ENCODE peak calls at places on chromosomes 3 and 15, in six cellular contexts. D, Z, C, J, I and B are unnamed samples. For H3K27me3 and H3K4me1, the result is how much of the 10 kb centered on the place peaks cover.

GRCh38 chr3:159839561-159840379 is 148.9 kb upstream of the IL12A start:
- DNase-seq in C (no peak), J (no peak), I (no peak), D (peak), Z (no peak), B (no peak)

GRCh38 chr15:25501828-25502446 is 63.1 kb upstream of the UBE3A start:
- DNase-seq in C (no peak), I (peak), Z (no peak), J (peak), D (no peak), B (no peak)

GRCh38 chr3:49924683-49925082 is 4.9 kb downstream of the MON1A start:
- DNase-seq in J (peak), C (no peak), Z (no peak), I (peak), D (peak), B (no peak)

GRCh38 chr3:2096196-2096595 is 2.5 kb upstream of the CNTN4 start:
- DNase-seq in I (no peak), J (no peak), C (no peak), Z (no peak), D (no peak), B (no peak)

GRCh38 chr15:28017423-28017924 is 81.6 kb downstream of the OCA2 start:
- DNase-seq in D (no peak), C (no peak), J (no peak), Z (no peak), I (no peak), B (no peak)

GRCh38 chr15:52042051-52042851 is 23.2 kb downstream of the MAPK6 start:
- DNase-seq in I (no peak), C (no peak), D (no peak), J (no peak), Z (no peak), B (no peak)

GRCh38 chr3:189276481-189277190 is 104.9 kb downstream of the TPRG1 start:
- DNase-seq in D (peak), I (no peak), Z (no peak), J (peak), C (no peak), B (peak)

GRCh38 chr3:129608087-129608935 is 1.8 kb upstream of the PLXND1 start:
- DNase-seq in C (no peak), J (peak), I (no peak), D (no peak), Z (no peak), B (no peak)

GRCh38 chr3:55091381-55092225 is 163.7 kb upstream of the LRTM1 start:
- DNase-seq in I (no peak), J (peak), D (peak), Z (no peak), C (no peak), B (no peak)

GRCh38 chr3:68878322-68878721 is 54.0 kb downstream of the TAFA4 start:
- DNase-seq in I (no peak), D (peak), Z (no peak), C (no peak), J (peak), B (no peak)

GRCh38 chr3:140258222-140258724 is 323.3 kb downstream of the CLSTN2 start:
- DNase-seq in I (no peak), J (no peak), D (no peak), Z (no peak), C (no peak), B (no peak)

GRCh38 chr3:25038907-25039306 is 389.2 kb upstream of the RARB start:
- DNase-seq in J (no peak), C (no peak), I (no peak), Z (no peak), D (no peak), B (no peak)

GRCh38 chr3:47890037-47890831 is 87.3 kb downstream of the DHX30 start:
- DNase-seq in I (no peak), J (no peak), D (no peak), Z (no peak), C (no peak), B (no peak)

GRCh38 chr3:186418601-186419238 is 56.7 kb upstream of the DGKG start:
- DNase-seq in J (no peak), Z (no peak), D (no peak), C (no peak), I (no peak), B (no peak)

GRCh38 chr3:166445865-166446264 is 608.6 kb upstream of the BCHE start:
- DNase-seq in C (no peak), I (no peak), Z (no peak), D (no peak), J (no peak), B (no peak)

GRCh38 chr3:111954228-111954990 is 24.4 kb upstream of the ABHD10 start:
- DNase-seq in C (no peak), Z (no peak), D (peak), I (no peak), J (peak), B (no peak)

GRCh38 chr15:43932907-43933306 is 106.1 kb downstream of the WDR76 start:
- DNase-seq in D (no peak), I (no peak), Z (no peak), C (no peak), J (peak), B (no peak)

GRCh38 chr3:9211155-9211950 is 38.1 kb downstream of the SRGAP3 start:
- DNase-seq in J (peak), I (no peak), C (no peak), Z (no peak), D (peak), B (no peak)

GRCh38 chr15:96435841-96436240 is 105.3 kb downstream of the NR2F2 start:
- DNase-seq in C (no peak), Z (no peak), D (no peak), I (no peak), J (no peak), B (no peak)

GRCh38 chr3:71536376-71536965 is 47.1 kb downstream of the FOXP1 start:
- DNase-seq in J (peak), I (no peak), C (no peak), D (peak), Z (no peak), B (no peak)

GRCh38 chr3:78204977-78205376 is 1165.1 kb downstream of the ROBO2 start:
- DNase-seq in J (peak), Z (no peak), D (peak), I (no peak), C (no peak), B (no peak)

GRCh38 chr15:25508369-25509002 is 69.7 kb upstream of the UBE3A start:
- DNase-seq in I (peak), C (no peak), J (peak), Z (no peak), D (peak), B (no peak)

GRCh38 chr3:115100172-115100571 is 46.9 kb downstream of the ZBTB20 start:
- DNase-seq in D (peak), Z (no peak), J (peak), C (peak), I (no peak), B (no peak)

GRCh38 chr15:101014276-101014675 is 95.1 kb downstream of the LRRK1 start:
- DNase-seq in Z (no peak), I (no peak), C (no peak), D (no peak), J (no peak), B (peak)

GRCh38 chr15:45794768-45795486 is 160.1 kb downstream of the SQOR start:
- DNase-seq in Z (no peak), J (no peak), C (no peak), I (no peak), D (no peak), B (no peak)

GRCh38 chr3:179565496-179565895 is 2.8 kb downstream of the ACTL6A start:
- DNase-seq in J (no peak), C (no peak), Z (no peak), I (no peak), D (no peak), B (no peak)

GRCh38 chr3:191962324-191962723 is 501.4 kb downstream of the PYDC2 start:
- DNase-seq in I (no peak), J (no peak), C (no peak), Z (no peak), D (no peak), B (no peak)

GRCh38 chr15:81279621-81280051 is 44.3 kb downstream of the STARD5 start:
- DNase-seq in I (no peak), J (no peak), Z (no peak), C (no peak), D (no peak), B (no peak)

GRCh38 chr3:123348471-123349200 is 100.3 kb downstream of the ADCY5 start:
- DNase-seq in D (no peak), J (no peak), I (no peak), C (no peak), Z (no peak), B (no peak)

GRCh38 chr15:88653200-88654064 is 14.6 kb downstream of the ISG20 start:
- DNase-seq in I (no peak), D (no peak), C (no peak), Z (no peak), J (no peak), B (no peak)

GRCh38 chr3:123997543-123997942 is 5.6 kb upstream of the ROPN1 start:
- DNase-seq in Z (no peak), C (no peak), I (no peak), J (peak), D (peak), B (no peak)

GRCh38 chr3:183073839-183074615 is 25.3 kb downstream of the MCCC1 start:
- DNase-seq in J (peak), I (peak), C (no peak), Z (no peak), D (no peak), B (no peak)

GRCh38 chr3:187318819-187319616 is 27.5 kb upstream of the MASP1 start:
- DNase-seq in J (peak), I (peak), C (peak), Z (peak), D (peak), B (peak)

GRCh38 chr3:4712109-4712508 is 219.0 kb downstream of the ITPR1 start:
- DNase-seq in C (no peak), I (peak), J (peak), Z (no peak), D (peak), B (peak)

GRCh38 chr3:51799879-51800757 is 21.1 kb upstream of the IQCF6 start:
- DNase-seq in D (peak), I (peak), J (peak), Z (no peak), C (peak), B (no peak)

GRCh38 chr15:92674347-92674746 is 18.8 kb upstream of the FAM174B start:
- DNase-seq in Z (no peak), J (no peak), I (no peak), D (no peak), C (no peak), B (no peak)
- H3K27me3 ChIP-seq in Z (under half), J (under half), I (under half), D (under half), C (under half), B (under half)

GRCh38 chr3:45529697-45530096 is 64.9 kb upstream of the LIMD1 start:
- DNase-seq in C (no peak), Z (no peak), I (no peak), D (no peak), J (no peak), B (no peak)

GRCh38 chr3:45524605-45525004 is 69.9 kb upstream of the LIMD1 start:
- DNase-seq in Z (no peak), J (peak), C (no peak), D (peak), I (no peak), B (no peak)

GRCh38 chr3:45528429-45528828 is 66.1 kb upstream of the LIMD1 start:
- DNase-seq in I (no peak), Z (no peak), J (peak), D (peak), C (no peak), B (no peak)

DNA sequence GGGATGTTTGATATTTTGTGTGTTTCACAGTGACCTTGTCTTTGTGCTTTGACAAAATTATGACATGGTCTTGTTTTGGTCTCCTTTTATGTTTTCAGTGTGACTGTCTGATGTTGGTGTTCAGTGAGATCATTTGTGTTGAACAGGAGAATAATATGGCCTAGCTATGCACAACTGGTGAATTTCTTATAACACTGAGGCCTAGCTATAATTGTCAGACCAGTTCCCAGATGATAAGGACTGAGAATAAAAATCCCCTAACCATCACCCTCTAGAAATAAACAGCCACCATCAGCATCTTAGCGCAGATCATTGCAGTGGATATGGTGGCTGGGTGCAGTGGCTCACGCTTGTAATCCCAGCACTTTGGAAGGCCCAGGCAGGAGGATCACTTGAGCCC is 66.8 kb upstream of the LIMD1 start:
- DNase-seq in C (no peak), D (no peak), Z (no peak), I (no peak), J (no peak), B (no peak)
- H3K4me1 ChIP-seq in C (under half), D (under half), Z (under half), I (under half), J (under half), B (under half)

GRCh38 chr15:65329991-65330735 is 25.7 kb downstream of the RNU5B-1 start:
- DNase-seq in Z (no peak), D (no peak), I (no peak), C (no peak), J (no peak), B (no peak)
- H3K27me3 ChIP-seq in Z (under half), D (under half), I (under half), C (under half), J (under half), B (under half)

GRCh38 chr3:11154953-11155325 is 646 bp downstream of the HRH1 start:
- DNase-seq in D (no peak), Z (no peak), C (no peak), J (peak), I (no peak), B (no peak)
- H3K4me1 ChIP-seq in D (under half), Z (under half), C (under half), J (under half), I (under half), B (under half)

DNA sequence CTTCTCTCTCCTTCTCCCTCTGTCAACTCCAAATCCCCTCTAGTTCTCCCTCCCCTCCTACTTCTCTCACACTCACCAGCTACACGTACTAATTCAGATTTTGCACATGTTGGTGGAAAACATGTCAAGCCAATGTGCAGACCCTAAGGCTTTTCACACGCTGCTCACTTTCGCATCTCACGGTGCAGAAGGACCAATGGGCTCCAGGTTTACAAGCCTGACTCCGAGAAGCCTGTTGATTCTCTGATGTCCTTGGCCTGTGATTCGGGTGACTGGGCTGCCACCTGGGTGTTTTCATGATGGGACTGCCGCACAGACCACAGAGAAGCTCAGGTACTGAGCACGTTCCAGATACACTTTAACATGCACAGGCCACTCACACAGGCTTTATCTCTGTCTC is 3.7 kb downstream of the FOXL2NB start:
- DNase-seq in Z (peak), D (no peak), J (no peak), C (no peak), I (no peak), B (no peak)
- H3K27me3 ChIP-seq in Z (under half), D (half or more), J (under half), C (under half), I (under half), B (half or more)

DNA sequence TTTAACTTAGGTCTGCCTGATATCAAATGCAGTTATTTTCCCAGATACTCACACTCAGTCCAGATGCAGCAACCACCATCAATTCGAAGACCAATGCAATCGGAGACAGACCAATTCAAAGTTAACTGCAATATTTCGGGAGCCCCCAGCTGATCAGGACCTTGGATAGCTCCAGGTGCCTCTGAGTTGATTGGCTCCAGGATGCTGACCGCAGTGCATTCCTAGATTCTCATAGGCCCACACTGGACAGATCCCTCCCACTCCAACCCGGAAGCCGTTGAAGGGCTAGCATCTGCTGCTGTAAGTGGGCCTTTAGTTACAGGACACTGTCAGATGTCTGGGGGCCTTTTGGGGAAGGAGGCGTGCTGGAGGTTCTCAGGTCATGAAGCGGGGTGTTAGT is 89.5 kb upstream of the ATP2B2 start:
- DNase-seq in D (peak), I (peak), C (peak), J (peak), Z (no peak), B (no peak)
- H3K4me1 ChIP-seq in D (under half), I (under half), C (under half), J (under half), Z (under half), B (under half)

GRCh38 chr3:125632597-125632996 is 37.3 kb upstream of the OSBPL11 start:
- DNase-seq in J (no peak), I (no peak), Z (no peak), C (no peak), D (no peak), B (no peak)

GRCh38 chr3:125634346-125634964 is 39.2 kb upstream of the OSBPL11 start:
- DNase-seq in I (no peak), Z (no peak), D (no peak), J (no peak), C (no peak), B (no peak)

GRCh38 chr3:125628212-125628611 is 32.9 kb upstream of the OSBPL11 start:
- DNase-seq in D (no peak), J (no peak), I (no peak), Z (no peak), C (no peak), B (no peak)

GRCh38 chr3:125633767-125634166 is 38.5 kb upstream of the OSBPL11 start:
- DNase-seq in I (no peak), C (no peak), Z (no peak), D (no peak), J (no peak), B (no peak)
- H3K27me3 ChIP-seq in I (under half), C (under half), Z (under half), D (under half), J (under half), B (under half)

DNA sequence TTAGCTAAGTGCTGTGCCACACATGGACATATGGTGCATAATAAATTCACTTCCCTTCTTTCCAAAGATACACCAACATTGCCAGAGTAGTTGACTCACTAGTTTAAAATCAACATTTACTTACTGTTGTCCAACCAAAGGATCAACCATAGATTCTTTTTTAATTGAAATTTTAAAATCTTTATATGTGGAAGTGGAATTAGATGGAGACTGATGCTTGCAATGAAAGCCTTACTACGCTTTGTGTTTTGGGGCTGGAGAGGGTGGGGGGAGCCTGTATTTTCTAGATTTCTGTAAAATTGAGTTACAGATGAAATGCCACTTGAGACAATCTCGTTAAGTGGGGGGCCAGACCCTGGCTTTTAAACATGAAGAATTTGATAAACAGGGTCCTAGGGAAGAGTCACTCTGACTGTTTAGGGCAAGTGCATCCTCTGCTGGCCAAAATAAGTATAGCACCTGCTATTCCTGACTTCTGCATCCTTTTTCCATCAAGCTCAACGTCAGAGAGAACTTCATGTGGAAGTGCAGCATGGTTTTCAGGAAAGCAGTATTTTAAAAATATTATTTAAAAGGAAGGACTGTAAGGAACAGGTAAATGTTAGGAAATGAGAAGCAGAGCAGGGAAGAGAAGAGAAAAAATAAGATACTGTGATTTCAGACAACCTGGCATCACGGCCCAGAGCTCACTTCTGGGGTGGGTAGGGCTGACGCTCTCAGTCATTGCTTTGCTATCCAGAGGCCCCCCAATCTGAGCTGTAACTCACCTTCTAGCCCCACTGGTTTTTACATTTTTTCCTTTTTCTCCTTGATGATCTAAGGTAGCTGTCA is 76.7 kb downstream of the BOC start:
- DNase-seq in I (peak), D (peak), C (peak), J (peak), Z (peak), B (peak)
- H3K4me1 ChIP-seq in I (under half), D (under half), C (under half), J (under half), Z (under half), B (under half)

GRCh38 chr15:40511093-40511471 is 40.3 kb downstream of the CHST14 start:
- DNase-seq in D (no peak), I (no peak), C (peak), J (no peak), Z (no peak), B (peak)
- H3K27me3 ChIP-seq in D (under half), I (under half), C (under half), J (under half), Z (under half), B (under half)